ENCODE peak calls at places on chromosomes 11 and 22, in seven cellular contexts. P is mesenchymal stem cell, A is IMR-90, O is neuronal stem cell, V is H1, U is mesendoderm, I is trophoblast cell. B is an unnamed sample.

GRCh38 chr22:35312198-35313059 is 12.7 kb downstream of the TOM1 start:
- DNase-seq in O (no peak), U (no peak), V (no peak), P (no peak), I (peak; percentile 65), A (peak; percentile 82), B (no peak)

GRCh38 chr11:128884703-128885338 is 6.3 kb upstream of the KCNJ5 start:
- DNase-seq in V (peak; percentile 78), U (peak; percentile 77), I (peak; percentile 93), O (peak; percentile 69), A (peak; percentile 69), P (peak; percentile 62), B (no peak)

GRCh38 chr11:127003260-127003981 is 2.9 kb upstream of the KIRREL3 start:
- DNase-seq in V (peak; percentile 84), I (peak; percentile 34), A (peak; percentile 58), U (peak; percentile 90), P (peak; percentile 25), O (peak; percentile 79), B (peak; percentile 86)

GRCh38 chr22:39489094-39490068 is 12.7 kb upstream of the MIEF1 start:
- DNase-seq in U (no peak), O (no peak), P (no peak), V (no peak), I (no peak), A (no peak), B (no peak)

GRCh38 chr11:134385774-134386565 is 26.1 kb downstream of the B3GAT1 start:
- DNase-seq in U (no peak), A (no peak), P (no peak), O (no peak), V (no peak), I (no peak), B (no peak)

GRCh38 chr11:20493340-20493739 is 105.8 kb downstream of the PRMT3 start:
- DNase-seq in A (no peak), O (no peak), P (no peak), V (no peak), U (no peak), I (no peak), B (no peak)

GRCh38 chr22:40044870-40045834 is 50.4 kb downstream of the FAM83F start:
- DNase-seq in I (peak; percentile 35), P (peak; percentile 49), O (peak; percentile 43), A (peak; percentile 15), V (peak; percentile 74), U (peak; percentile 52), B (peak; percentile 58)

GRCh38 chr11:69683764-69684333 is 8.7 kb upstream of the LTO1 start:
- DNase-seq in I (peak; percentile 30), V (peak; percentile 80), U (peak; percentile 63), A (no peak), P (no peak), O (no peak), B (peak; percentile 73)

GRCh38 chr11:133825156-133825555 is 20.2 kb downstream of the SPATA19 start:
- DNase-seq in U (no peak), I (no peak), O (no peak), A (no peak), P (no peak), V (peak; percentile 22), B (no peak)

GRCh38 chr11:127926721-127927120 is 660.6 kb downstream of the ETS1 start:
- DNase-seq in O (no peak), P (no peak), V (no peak), U (no peak), I (no peak), A (no peak), B (no peak)

DNA sequence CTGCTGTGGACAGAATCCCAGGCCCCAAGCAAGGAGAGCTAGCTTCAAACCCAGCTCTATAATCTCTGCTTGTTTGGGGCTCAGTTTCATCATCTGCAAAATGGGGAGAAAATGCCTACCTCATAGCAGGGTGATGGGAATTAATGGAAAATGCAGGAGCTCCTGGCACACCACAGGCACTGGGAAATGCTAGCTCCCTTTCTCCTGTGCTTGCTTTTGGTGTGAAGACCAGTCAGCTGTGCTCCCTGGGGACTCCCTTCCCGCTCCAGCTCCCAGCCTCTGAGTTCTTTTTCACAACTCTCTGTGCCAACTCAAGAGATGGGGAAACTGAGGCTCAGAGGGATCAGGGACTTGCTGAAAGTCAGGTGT is 8.2 kb upstream of the SERPINH1 start:
- DNase-seq in I (no peak), P (peak; percentile 18), O (no peak), A (no peak), V (no peak), U (no peak), B (no peak)
- H3K4ac ChIP-seq in I (no peak overlapping the region), P (peak overlapping the region; percentile 22), O (no peak overlapping the region), A (peak overlapping the region; percentile 80), V (peak overlapping the region; percentile 6), U (peak overlapping the region; percentile 26), B (no peak overlapping the region)

GRCh38 chr11:74685338-74685737 is 45.9 kb downstream of the CHRDL2 start:
- DNase-seq in O (no peak), V (no peak), A (no peak), P (no peak), I (no peak), U (no peak), B (no peak)
- H3K4ac ChIP-seq in O (no peak overlapping the region), V (no peak overlapping the region), A (no peak overlapping the region), P (no peak overlapping the region), I (no peak overlapping the region), U (no peak overlapping the region), B (no peak overlapping the region)

GRCh38 chr22:27687984-27688545 is 113.5 kb downstream of the MN1 start:
- DNase-seq in I (peak; percentile 9), P (peak; percentile 37), O (no peak), A (no peak), V (no peak), U (peak; percentile 66), B (no peak)

GRCh38 chr22:27686534-27686933 is 115.0 kb downstream of the MN1 start:
- DNase-seq in I (no peak), P (peak; percentile 97), U (no peak), V (no peak), A (peak; percentile 85), O (no peak), B (no peak)

GRCh38 chr22:27692243-27692642 is 109.3 kb downstream of the MN1 start:
- DNase-seq in A (peak; percentile 20), I (no peak), O (no peak), U (peak; percentile 81), V (no peak), P (peak; percentile 42), B (no peak)

GRCh38 chr22:27689664-27690063 is 111.9 kb downstream of the MN1 start:
- DNase-seq in I (no peak), P (no peak), A (no peak), V (no peak), O (no peak), U (no peak), B (no peak)

GRCh38 chr22:27690596-27690995 is 111.0 kb downstream of the MN1 start:
- DNase-seq in A (no peak), U (peak; percentile 44), O (no peak), P (no peak), V (no peak), I (no peak), B (no peak)
- H3K4ac ChIP-seq in A (no peak overlapping the region), U (no peak overlapping the region), O (no peak overlapping the region), P (no peak overlapping the region), V (no peak overlapping the region), I (no peak overlapping the region), B (no peak overlapping the region)

GRCh38 chr11:118194835-118195627 is 18.6 kb upstream of the SCN2B start:
- DNase-seq in U (peak; percentile 57), A (peak; percentile 64), I (no peak), P (peak; percentile 23), V (no peak), O (no peak), B (no peak)
- H3K4ac ChIP-seq in U (no peak overlapping the region), A (no peak overlapping the region), I (no peak overlapping the region), P (no peak overlapping the region), V (no peak overlapping the region), O (no peak overlapping the region), B (no peak overlapping the region)

DNA sequence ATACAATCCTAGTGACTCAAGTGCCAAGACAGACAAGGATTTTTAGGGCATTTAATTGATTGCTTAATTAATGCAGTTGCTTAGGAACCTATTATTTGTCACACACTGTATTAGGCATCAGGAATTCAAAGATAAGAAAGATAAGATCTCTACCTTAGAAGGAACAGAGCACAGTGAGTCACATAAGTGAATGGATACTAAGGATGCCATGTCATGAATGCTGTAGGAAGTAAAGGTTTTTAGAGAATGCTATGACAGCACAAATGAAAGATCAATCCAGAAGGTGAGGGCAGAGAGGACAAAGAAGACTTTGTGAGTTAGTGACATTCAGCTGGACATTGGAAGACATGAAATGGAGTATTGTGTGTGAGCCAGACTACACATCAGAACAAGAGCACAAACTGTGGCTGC is 147.9 kb upstream of the DDI1 start:
- DNase-seq in O (no peak), P (no peak), I (peak; percentile 74), A (no peak), U (peak; percentile 74), V (no peak), B (no peak)
- H3K4ac ChIP-seq in O (no peak overlapping the region), P (no peak overlapping the region), I (no peak overlapping the region), A (no peak overlapping the region), U (no peak overlapping the region), V (no peak overlapping the region), B (no peak overlapping the region)

GRCh38 chr11:41058138-41058537 is 401.3 kb downstream of the LRRC4C start:
- DNase-seq in U (no peak), P (no peak), I (no peak), V (no peak), O (no peak), A (no peak), B (no peak)
- H3K4ac ChIP-seq in U (no peak overlapping the region), P (no peak overlapping the region), I (no peak overlapping the region), V (no peak overlapping the region), O (no peak overlapping the region), A (no peak overlapping the region), B (no peak overlapping the region)

DNA sequence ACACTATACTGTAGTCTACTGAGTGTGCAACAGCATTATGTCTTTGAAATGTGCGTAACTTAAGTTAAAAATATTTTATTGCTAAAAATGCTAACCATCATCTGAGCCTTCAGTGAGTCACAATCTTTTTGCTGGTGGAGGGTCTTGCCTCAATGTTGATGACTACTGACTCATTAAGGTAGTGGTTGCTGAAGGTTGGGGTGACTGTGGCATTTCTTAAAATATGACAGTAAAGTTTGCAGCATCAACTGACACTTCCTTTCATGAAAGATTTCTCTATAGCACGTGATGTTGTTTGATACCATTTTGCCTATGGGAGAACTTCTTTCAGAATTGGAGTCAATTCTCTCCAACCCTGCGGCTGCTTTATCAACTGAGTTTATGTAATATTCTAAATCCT is 8.5 kb upstream of the CREBZF start:
- DNase-seq in P (no peak), I (no peak), O (no peak), A (peak; percentile 23), V (no peak), U (no peak), B (no peak)
- H3K4ac ChIP-seq in P (no peak overlapping the region), I (no peak overlapping the region), O (no peak overlapping the region), A (no peak overlapping the region), V (no peak overlapping the region), U (no peak overlapping the region), B (no peak overlapping the region)

GRCh38 chr22:46303347-46303965 is 6.8 kb downstream of the GTSE1 start:
- DNase-seq in A (peak; percentile 65), I (no peak), P (peak; percentile 22), V (no peak), O (no peak), U (no peak), B (no peak)
- H3K4ac ChIP-seq in A (no peak overlapping the region), I (peak overlapping the region; percentile 82), P (no peak overlapping the region), V (no peak overlapping the region), O (no peak overlapping the region), U (no peak overlapping the region), B (no peak overlapping the region)